ENCODE peak calls at places on chromosomes 3 and 15, in seven cellular contexts. L, C, K, Y, D, T and S are unnamed samples.

GRCh38 chr3:38834110-38834509 is 18.1 kb upstream of the SCN10A start:
- DNase-seq in L (no peak), C (no peak), K (peak), Y (peak), D (peak), T (peak), S (no peak)

GRCh38 chr3:136862611-136862951 is 573 bp downstream of the NCK1 start:
- DNase-seq in L (peak), C (peak), K (peak), Y (peak), D (peak), T (peak), S (peak)

GRCh38 chr3:186815490-186815889 is 9.2 kb upstream of the RFC4 start:
- DNase-seq in L (no peak), C (no peak), K (no peak), Y (no peak), D (peak), T (peak), S (no peak)

GRCh38 chr15:52100807-52101206 is 11.8 kb downstream of the BCL2L10 start:
- DNase-seq in L (no peak), C (no peak), K (no peak), Y (peak), D (peak), T (peak), S (peak)

GRCh38 chr3:197830967-197831313 is 39.9 kb downstream of the LRCH3 start:
- DNase-seq in L (no peak), C (no peak), K (no peak), Y (no peak), D (no peak), T (no peak), S (no peak)

GRCh38 chr15:78991879-78992278 is 47.0 kb upstream of the CTSH start:
- DNase-seq in L (no peak), C (no peak), K (no peak), Y (no peak), D (no peak), T (no peak), S (no peak)

GRCh38 chr15:69061414-69061842 is 46.9 kb downstream of the NOX5 start:
- DNase-seq in L (no peak), C (no peak), K (no peak), Y (no peak), D (peak), T (no peak), S (no peak)

GRCh38 chr15:71599404-71600225 is 210.7 kb upstream of the NR2E3 start:
- DNase-seq in L (no peak), C (no peak), K (peak), Y (peak), D (no peak), T (no peak), S (no peak)

GRCh38 chr3:24088782-24089181 is 143.7 kb downstream of the NR1D2 start:
- DNase-seq in L (no peak), C (no peak), K (no peak), Y (peak), D (peak), T (peak), S (no peak)

GRCh38 chr3:40723078-40723660 is 198.4 kb downstream of the ZNF621 start:
- DNase-seq in L (no peak), C (no peak), K (no peak), Y (no peak), D (no peak), T (no peak), S (no peak)

GRCh38 chr15:60589253-60589652 is 110.3 kb upstream of the ICE2 start:
- DNase-seq in L (no peak), C (no peak), K (no peak), Y (no peak), D (no peak), T (no peak), S (no peak)

GRCh38 chr15:52784799-52785671 is 5.1 kb downstream of the ONECUT1 start:
- DNase-seq in L (no peak), C (no peak), K (no peak), Y (no peak), D (no peak), T (no peak), S (no peak)

GRCh38 chr3:151770941-151771340 is 37.2 kb downstream of the AADACL2 start:
- DNase-seq in L (no peak), C (no peak), K (no peak), Y (peak), D (peak), T (peak), S (no peak)
- H3K4me3 ChIP-seq in L (peak), C (no peak), K (no peak), Y (peak), D (no peak), T (peak), S (no peak)

GRCh38 chr3:156554842-156555687 is at the start of gene SSR3:
- DNase-seq in L (peak), C (peak), K (peak), Y (peak), D (peak), T (peak), S (peak)
- TF ChIP-seq CTCF in L (peak), C (no peak), K (no peak), Y (no peak), D (no peak), T (peak), S (no peak)

GRCh38 chr3:71127052-71127451 is 456.5 kb downstream of the FOXP1 start:
- DNase-seq in L (no peak), C (no peak), K (no peak), Y (no peak), D (no peak), T (no peak), S (no peak)
- H3K4me3 ChIP-seq in L (peak), C (no peak), K (no peak), Y (no peak), D (no peak), T (peak), S (no peak)

DNA sequence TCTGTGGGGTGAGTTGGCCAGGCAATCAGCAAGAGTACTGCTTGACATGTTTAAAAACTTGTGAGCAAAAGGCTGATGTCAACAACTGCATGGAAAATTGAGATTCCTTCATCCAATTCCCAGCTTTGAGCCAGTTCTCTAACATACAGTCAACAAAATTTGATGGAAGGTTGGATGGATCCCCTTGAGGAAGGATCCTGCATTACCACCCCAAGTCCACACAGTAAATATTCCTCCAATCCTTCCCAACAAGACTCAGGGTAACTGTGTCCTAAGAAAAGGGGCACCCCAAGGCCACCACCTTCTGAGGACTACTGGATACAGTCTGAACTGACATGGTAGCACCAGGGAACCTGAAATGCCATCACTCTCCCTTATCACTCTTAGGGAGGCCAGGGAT is 15.1 kb downstream of the GLB1 start:
- DNase-seq in L (no peak), C (no peak), K (no peak), Y (no peak), D (no peak), T (no peak), S (no peak)
- TF ChIP-seq CTCF in L (no peak), C (no peak), K (no peak), Y (no peak), D (no peak), T (no peak), S (no peak)

DNA sequence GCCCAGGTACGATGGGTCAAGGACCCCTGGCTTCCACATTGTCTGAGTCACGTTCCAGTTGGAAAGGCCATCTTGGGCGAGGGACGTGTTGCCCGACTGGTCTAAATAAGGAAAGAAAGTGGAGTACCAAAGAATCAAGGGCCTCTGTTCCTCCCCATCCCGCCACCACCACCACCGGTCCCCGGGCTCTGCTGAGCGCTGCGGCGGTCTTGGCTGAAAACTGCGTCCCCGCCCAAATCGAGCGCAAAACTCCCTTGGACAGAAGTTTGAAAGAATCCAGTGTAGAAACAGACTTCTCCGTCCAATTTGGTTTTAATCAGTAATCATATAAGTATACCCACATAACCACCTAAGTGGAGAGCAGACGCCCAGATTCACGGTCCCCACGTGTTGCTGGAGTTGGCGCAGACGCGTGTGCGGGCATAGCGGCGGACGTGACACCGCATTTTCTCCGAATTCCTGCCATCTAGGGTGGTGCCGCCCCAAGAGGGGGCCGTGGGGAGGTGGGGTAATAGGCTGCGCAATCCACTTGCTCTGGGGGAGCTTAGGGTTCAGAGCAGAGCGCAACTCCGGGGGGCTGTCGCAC is 243.8 kb upstream of the TOPAZ1 start:
- DNase-seq in L (no peak), C (no peak), K (peak), Y (no peak), D (no peak), T (no peak), S (no peak)
- H3K4me3 ChIP-seq in L (peak), C (peak), K (peak), Y (peak), D (no peak), T (peak), S (peak)

GRCh38 chr15:92205255-92205739 is 188.4 kb upstream of the ST8SIA2 start:
- DNase-seq in L (no peak), C (no peak), K (peak), Y (peak), D (no peak), T (no peak), S (no peak)
- TF ChIP-seq CTCF in L (no peak), C (peak), K (no peak), Y (peak), D (no peak), T (no peak), S (peak)